ENCODE peak calls at places on chromosomes 4 and X, in four cellular contexts. C is A673, Y is mammary epithelial cell, S is lung. L is an unnamed sample. For H3K4me1, the result is how much of the 10 kb centered on the place peaks cover.

GRCh38 chrX:133415276-133416105 is at the start of gene GPC4:
- DNase-seq in C (peak), Y (peak), S (peak), L (no peak)

GRCh38 chr4:185602397-185602796 is 67.1 kb upstream of the PDLIM3 start:
- DNase-seq in C (no peak), Y (no peak), S (no peak), L (no peak)

GRCh38 chrX:43716696-43717095 is 60.6 kb downstream of the MAOA start:
- DNase-seq in C (no peak), Y (peak), S (no peak), L (no peak)

GRCh38 chr4:113760852-113761681 is 471 bp downstream of the CAMK2D start:
- DNase-seq in C (no peak), Y (peak), S (peak), L (peak)

GRCh38 chr4:149441338-149441737 is 374.3 kb downstream of the IQCM start:
- DNase-seq in C (peak), Y (peak), S (no peak), L (no peak)

GRCh38 chr4:75561789-75562188 is 5.9 kb downstream of the ODAPH start:
- DNase-seq in C (no peak), Y (peak), S (peak), L (no peak)

GRCh38 chr4:41832961-41833360 is 84.4 kb upstream of the PHOX2B start:
- DNase-seq in C (peak), Y (no peak), S (no peak), L (no peak)

GRCh38 chrX:37378399-37378798 is 29.2 kb downstream of the PRRG1 start:
- DNase-seq in C (peak), Y (no peak), S (no peak), L (no peak)

GRCh38 chr4:8308856-8309771 is 39.6 kb downstream of the HTRA3 start:
- DNase-seq in C (no peak), Y (no peak), S (no peak), L (peak)

GRCh38 chr4:105978684-105979296 is 83.5 kb downstream of the NPNT start:
- DNase-seq in C (peak), Y (peak), S (no peak), L (no peak)

GRCh38 chr4:13543091-13543581 is 1.2 kb downstream of the NKX3-2 start:
- DNase-seq in C (no peak), Y (no peak), S (no peak), L (no peak)

GRCh38 chrX:46791927-46792825 is 33.3 kb upstream of the SLC9A7 start:
- DNase-seq in C (peak), Y (peak), S (no peak), L (peak)

GRCh38 chr4:7987148-7987989 is 47.7 kb upstream of the AFAP1 start:
- DNase-seq in C (peak), Y (peak), S (peak), L (no peak)

DNA sequence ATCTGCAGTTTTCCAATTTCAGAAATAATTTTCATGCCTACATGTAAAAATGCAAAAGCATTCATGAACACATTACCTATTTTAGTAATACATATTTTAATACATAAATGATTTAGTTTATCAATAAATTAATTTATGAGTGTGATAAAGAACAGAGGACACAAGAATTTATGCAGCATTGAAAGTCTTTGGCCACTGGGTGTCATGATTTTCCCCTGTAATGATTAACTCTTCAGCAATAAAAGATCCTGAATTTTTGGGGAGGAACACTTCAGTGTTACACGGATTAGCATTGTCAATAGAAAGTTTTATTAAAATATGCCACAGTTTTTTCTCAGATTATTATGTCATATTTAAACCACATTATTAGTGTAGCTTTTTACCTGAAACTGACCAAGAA is 8.6 kb upstream of the VCX2 start:
- DNase-seq in C (peak), Y (no peak), S (no peak), L (no peak)
- TF ChIP-seq CTCF in C (no peak), Y (no peak), S (no peak), L (peak)

GRCh38 chrX:49172280-49172780 is 632 bp downstream of the PLP2 start:
- DNase-seq in C (peak), Y (peak), S (peak), L (no peak)
- H3K4me1 ChIP-seq in C (under half), Y (under half), S (under half), L (under half)

DNA sequence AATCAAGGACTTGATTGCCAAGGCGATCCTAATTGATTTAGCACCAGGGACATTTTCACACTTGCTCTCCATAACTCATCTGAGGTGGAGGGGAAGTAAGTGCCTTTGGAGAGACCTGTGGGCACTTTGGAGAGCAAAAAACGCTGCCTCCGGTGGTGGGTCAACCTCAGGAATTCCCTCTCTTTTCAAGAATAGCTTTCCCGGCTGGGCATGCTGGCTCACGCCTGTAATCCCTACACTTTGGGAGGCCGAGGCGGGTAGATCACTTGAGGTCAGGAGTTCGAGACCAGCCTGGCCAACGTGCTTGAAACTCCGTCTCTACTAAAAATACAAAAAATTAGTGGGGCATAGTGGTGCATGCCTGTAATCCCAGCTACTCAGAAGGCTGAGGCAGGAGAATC is 49.2 kb downstream of the PRPS1 start:
- DNase-seq in C (peak), Y (peak), S (no peak), L (no peak)
- TF ChIP-seq CTCF in C (peak), Y (no peak), S (no peak), L (no peak)

GRCh38 chr4:134499074-134499473 is 297.5 kb upstream of the PABPC4L start:
- DNase-seq in C (no peak), Y (no peak), S (no peak), L (no peak)
- H3K4me1 ChIP-seq in C (under half), Y (under half), S (under half), L (under half)

L was measured in RWPE2.